ENCODE peak calls at places on chromosome 14, in seven cellular contexts. Y, S, M, X, L, J and F are unnamed samples.
A peak's percentile ranks its signal among the peaks of the same experiment; 100 is the strongest.

GRCh38 chr14:35858521-35859209 is 32.5 kb downstream of the BRMS1L start:
- DNase-seq in L (no peak), J (peak; percentile 78), X (no peak), S (no peak), Y (no peak), M (no peak), F (no peak)

GRCh38 chr14:103543721-103544626 is 15.0 kb downstream of the TRMT61A start:
- DNase-seq in Y (no peak), L (no peak), J (no peak), X (no peak), M (no peak), S (no peak), F (no peak)

GRCh38 chr14:36070056-36071043 is 106.2 kb downstream of the PTCSC3 start:
- DNase-seq in J (no peak), X (peak; percentile 8), S (peak; percentile 84), M (peak; percentile 33), Y (peak; percentile 51), L (no peak), F (peak; percentile 32)

GRCh38 chr14:104395941-104396681 is 183.5 kb upstream of the C14orf180 start:
- DNase-seq in M (no peak), S (no peak), Y (no peak), X (no peak), L (no peak), J (no peak), F (no peak)

GRCh38 chr14:50083467-50084337 is 32.7 kb downstream of the VCPKMT start:
- DNase-seq in J (no peak), S (no peak), M (peak; percentile 76), X (no peak), L (no peak), Y (no peak), F (no peak)

GRCh38 chr14:30443368-30444007 is 115.5 kb upstream of the G2E3 start:
- DNase-seq in J (no peak), Y (peak; percentile 59), M (no peak), X (no peak), L (no peak), S (peak; percentile 77), F (no peak)

GRCh38 chr14:102539544-102540309 is 30.2 kb upstream of the ANKRD9 start:
- DNase-seq in L (no peak), S (peak; percentile 86), Y (no peak), J (no peak), M (no peak), X (no peak), F (no peak)

GRCh38 chr14:74409441-74409840 is 16.6 kb downstream of the SYNDIG1L start:
- DNase-seq in X (no peak), J (no peak), Y (no peak), M (no peak), L (no peak), S (no peak), F (no peak)

GRCh38 chr14:34055545-34055944 is 104.7 kb upstream of the EGLN3 start:
- DNase-seq in Y (no peak), X (no peak), M (no peak), L (no peak), J (no peak), S (no peak), F (no peak)

GRCh38 chr14:95516554-95517209 is at the start of gene SYNE3:
- DNase-seq in X (no peak), J (no peak), Y (no peak), S (no peak), M (peak; percentile 36), L (no peak), F (no peak)

GRCh38 chr14:53841109-53842099 is 115.2 kb downstream of the BMP4 start:
- DNase-seq in L (no peak), Y (no peak), J (no peak), X (no peak), S (no peak), M (no peak), F (no peak)

GRCh38 chr14:101462726-101463565 is 98.3 kb upstream of the DIO3 start:
- DNase-seq in S (no peak), M (no peak), L (no peak), Y (no peak), J (no peak), X (no peak), F (no peak)

GRCh38 chr14:103256406-103256805 is 77.6 kb upstream of the EIF5 start:
- DNase-seq in J (no peak), M (no peak), S (no peak), X (no peak), L (no peak), Y (no peak), F (no peak)

GRCh38 chr14:90616881-90617280 is 199.3 kb downstream of the TTC7B start:
- DNase-seq in M (no peak), Y (no peak), J (no peak), L (no peak), X (no peak), S (no peak), F (no peak)

GRCh38 chr14:23057757-23058653 is 685 bp upstream of the CDH24 start:
- DNase-seq in L (peak; percentile 66), J (no peak), S (peak; percentile 92), M (peak; percentile 88), X (peak; percentile 51), Y (no peak), F (peak; percentile 56)

GRCh38 chr14:64760146-64760755 is 56.0 kb downstream of the PLEKHG3 start:
- DNase-seq in L (no peak), S (peak; percentile 34), J (no peak), M (peak; percentile 62), Y (peak; percentile 22), X (no peak), F (no peak)

GRCh38 chr14:31990959-31991541 is 86.1 kb upstream of the ARHGAP5 start:
- DNase-seq in L (no peak), X (no peak), J (no peak), Y (no peak), S (peak; percentile 77), M (no peak), F (no peak)